ENCODE peak calls at places on chromosome 21, in four cellular contexts. A is CD8-positive, alpha-beta T cell; M is kidney epithelial cell; E is lower lobe of right lung. H is an unnamed sample.

GRCh38 chr21:17688912-17689874 is 76.5 kb upstream of the BTG3 start:
- DNase-seq in A (peak), M (peak), E (peak), H (peak)

GRCh38 chr21:40846566-40847411 is at the start of gene DSCAM:
- DNase-seq in A (no peak), M (no peak), E (no peak), H (no peak)

GRCh38 chr21:42228709-42229220 is 9.8 kb downstream of the ABCG1 start:
- DNase-seq in A (no peak), M (no peak), E (peak), H (no peak)

GRCh38 chr21:41611966-41612606 is 104.1 kb upstream of the TMPRSS2 start:
- DNase-seq in A (no peak), M (no peak), E (no peak), H (no peak)

GRCh38 chr21:26982767-26983166 is 15.9 kb upstream of the ADAMTS5 start:
- DNase-seq in A (no peak), M (peak), E (no peak), H (no peak)

GRCh38 chr21:35333831-35334593 is 284.9 kb upstream of the RUNX1 start:
- DNase-seq in A (no peak), M (no peak), E (peak), H (no peak)

GRCh38 chr21:35428041-35428400 is 378.9 kb upstream of the RUNX1 start:
- DNase-seq in A (no peak), M (no peak), E (no peak), H (no peak)

GRCh38 chr21:32611471-32611997 is 643 bp downstream of the CFAP298 start:
- DNase-seq in A (peak), M (no peak), E (peak), H (peak)

GRCh38 chr21:39097335-39097861 is 85.9 kb downstream of the PSMG1 start:
- DNase-seq in A (no peak), M (no peak), E (peak), H (no peak)

GRCh38 chr21:39125752-39126485 is 57.3 kb downstream of the PSMG1 start:
- DNase-seq in A (no peak), M (no peak), E (no peak), H (no peak)

GRCh38 chr21:32956257-32956656 is 69.5 kb upstream of the OLIG2 start:
- DNase-seq in A (no peak), M (no peak), E (no peak), H (no peak)

GRCh38 chr21:16195896-16196443 is 466.2 kb downstream of the USP25 start:
- DNase-seq in A (no peak), M (no peak), E (no peak), H (no peak)

GRCh38 chr21:39182484-39183271 is 573 bp downstream of the PSMG1 start:
- DNase-seq in A (peak), M (no peak), E (no peak), H (no peak)

GRCh38 chr21:34526236-34526617 is 14.2 kb upstream of the KCNE1 start:
- DNase-seq in A (no peak), M (no peak), E (no peak), H (no peak)

GRCh38 chr21:34882719-34883131 is 166.4 kb downstream of the RUNX1 start:
- DNase-seq in A (no peak), M (no peak), E (no peak), H (no peak)

GRCh38 chr21:41894922-41895557 is 15.9 kb upstream of the PRDM15 start:
- DNase-seq in A (no peak), M (peak), E (no peak), H (no peak)

GRCh38 chr21:26909972-26910371 is 56.9 kb downstream of the ADAMTS5 start:
- DNase-seq in A (no peak), M (no peak), E (no peak), H (no peak)

GRCh38 chr21:40120944-40121575 is 253.8 kb downstream of the PCP4 start:
- DNase-seq in A (no peak), M (no peak), E (no peak), H (no peak)

GRCh38 chr21:34813266-34813886 is 144.6 kb downstream of the CLIC6 start:
- DNase-seq in A (no peak), M (no peak), E (no peak), H (no peak)

GRCh38 chr21:34034369-34035014 is 38.9 kb upstream of the MRPS6 start:
- DNase-seq in A (no peak), M (no peak), E (no peak), H (no peak)

GRCh38 chr21:34110594-34111202 is 37.3 kb downstream of the MRPS6 start:
- DNase-seq in A (no peak), M (no peak), E (no peak), H (no peak)

GRCh38 chr21:28769683-28770082 is 223.0 kb downstream of the LTN1 start:
- DNase-seq in A (no peak), M (no peak), E (no peak), H (no peak)

DNA sequence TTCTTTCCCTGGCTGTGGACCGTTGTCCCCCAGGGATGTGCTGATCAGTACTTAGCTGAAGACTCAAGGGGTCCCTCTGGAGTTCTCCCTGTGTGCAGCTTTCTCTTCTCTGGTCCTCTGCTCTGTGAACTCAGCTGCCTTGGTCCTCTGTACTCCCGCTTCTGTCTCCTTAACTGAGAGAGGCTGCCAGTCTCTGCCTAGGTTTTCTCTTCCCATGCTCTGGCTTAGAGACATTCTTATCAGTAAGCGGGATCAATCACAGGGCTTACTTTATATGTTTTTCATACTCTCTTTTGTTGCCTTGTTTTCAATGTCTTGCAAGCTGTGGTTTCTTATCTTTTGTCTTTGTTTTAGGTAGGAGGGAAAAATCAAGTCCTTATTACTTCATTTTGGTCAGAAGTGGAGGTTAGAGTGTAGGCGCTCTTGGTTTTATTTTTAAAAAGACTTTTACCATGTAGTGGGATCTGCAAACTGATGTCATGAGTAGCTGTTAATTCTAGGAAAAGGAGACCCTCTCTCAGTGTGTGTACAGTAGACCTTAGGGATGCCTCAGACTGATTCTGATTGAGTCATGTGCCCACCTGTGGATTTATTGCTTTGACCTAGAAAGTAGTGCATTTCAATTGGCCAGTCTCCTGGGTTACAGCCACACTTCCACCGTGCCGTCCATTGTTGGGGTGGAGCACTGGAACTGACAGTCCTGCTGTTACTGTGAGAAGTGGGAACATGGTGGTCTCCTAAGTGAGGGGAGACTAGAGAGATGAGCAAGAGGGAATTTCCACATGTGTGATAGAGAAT is 46.6 kb downstream of the TTC3 start:
- DNase-seq in A (no peak), M (no peak), E (no peak), H (no peak)
- TF ChIP-seq CTCF in A (no peak), M (no peak), E (no peak), H (no peak)

GRCh38 chr21:25871566-25871965 is 136.8 kb downstream of the GABPA start:
- DNase-seq in A (no peak), M (no peak), E (no peak), H (no peak)
- TF ChIP-seq CTCF in A (no peak), M (peak), E (no peak), H (no peak)

DNA sequence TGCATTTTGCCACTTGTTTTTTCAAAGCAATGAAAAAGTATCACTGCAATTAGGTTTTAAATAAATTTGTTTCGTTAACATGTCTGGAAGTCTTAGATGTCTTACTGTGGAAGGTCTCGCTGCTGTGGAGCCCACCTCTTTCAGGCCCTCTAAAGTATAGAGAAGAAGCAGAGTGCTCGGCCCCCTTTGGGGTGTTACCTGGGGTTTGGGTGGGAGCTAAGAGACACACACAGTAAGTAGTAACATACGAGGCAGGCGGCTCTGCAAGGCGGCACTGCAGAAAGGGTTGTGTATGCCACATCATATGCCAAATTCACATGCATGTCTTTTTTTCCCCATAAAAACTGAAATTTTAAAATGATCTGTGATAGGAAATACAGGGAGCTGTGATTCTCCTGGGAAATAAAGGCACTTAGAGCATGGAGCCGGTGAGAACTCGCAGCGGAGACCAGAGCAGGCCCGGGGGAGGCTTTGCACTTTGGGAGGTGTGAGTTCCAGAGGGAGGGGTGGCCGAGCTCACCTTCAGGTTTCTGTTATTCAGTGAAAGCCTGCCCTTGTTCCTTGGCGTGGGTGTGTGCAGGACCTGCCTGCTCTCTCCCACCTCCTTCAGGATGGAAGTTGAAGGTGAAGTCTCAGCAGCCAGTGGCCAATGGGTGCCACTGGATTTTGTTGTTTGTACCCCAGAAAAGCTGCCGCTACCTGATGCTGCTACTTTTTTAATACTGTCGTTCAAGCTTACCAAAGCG is 35.7 kb upstream of the PWP2 start:
- DNase-seq in A (no peak), M (no peak), E (no peak), H (no peak)
- TF ChIP-seq CTCF in A (no peak), M (no peak), E (no peak), H (no peak)

GRCh38 chr21:14863745-14864210 is 201.0 kb downstream of the NRIP1 start:
- DNase-seq in A (no peak), M (no peak), E (no peak), H (no peak)

GRCh38 chr21:14864211-14865021 is 200.4 kb downstream of the NRIP1 start:
- DNase-seq in A (peak), M (no peak), E (peak), H (no peak)

GRCh38 chr21:14858309-14858708 is 206.5 kb downstream of the NRIP1 start:
- DNase-seq in A (no peak), M (no peak), E (no peak), H (no peak)

GRCh38 chr21:14866859-14867560 is 197.8 kb downstream of the NRIP1 start:
- DNase-seq in A (no peak), M (no peak), E (no peak), H (no peak)

GRCh38 chr21:14862794-14863720 is 201.7 kb downstream of the NRIP1 start:
- DNase-seq in A (no peak), M (no peak), E (no peak), H (no peak)
- TF ChIP-seq CTCF in A (peak), M (peak), E (peak), H (peak)

GRCh38 chr21:30257773-30258172 is 25.0 kb downstream of the KRTAP24-1 start:
- DNase-seq in A (no peak), M (no peak), E (no peak), H (no peak)
- TF ChIP-seq CTCF in A (no peak), M (peak), E (no peak), H (no peak)

GRCh38 chr21:23394458-23394857 is 2212.8 kb downstream of the MRPL39 start:
- DNase-seq in A (no peak), M (no peak), E (no peak), H (no peak)
- TF ChIP-seq CTCF in A (no peak), M (no peak), E (no peak), H (no peak)

GRCh38 chr21:25449950-25450349 is 157.3 kb downstream of the MRPL39 start:
- DNase-seq in A (no peak), M (no peak), E (no peak), H (no peak)
- TF ChIP-seq CTCF in A (no peak), M (no peak), E (no peak), H (no peak)

GRCh38 chr21:45287438-45288391 is at the start of gene POFUT2:
- DNase-seq in A (peak), M (no peak), E (peak), H (peak)
- TF ChIP-seq CTCF in A (no peak), M (no peak), E (no peak), H (no peak)

GRCh38 chr21:31592501-31592900 is 67.0 kb upstream of the SOD1 start:
- DNase-seq in A (no peak), M (no peak), E (no peak), H (no peak)

GRCh38 chr21:31596055-31596454 is 63.4 kb upstream of the SOD1 start:
- DNase-seq in A (no peak), M (no peak), E (no peak), H (no peak)

GRCh38 chr21:31593161-31593560 is 66.3 kb upstream of the SOD1 start:
- DNase-seq in A (no peak), M (no peak), E (no peak), H (no peak)

GRCh38 chr21:31594279-31594678 is 65.2 kb upstream of the SOD1 start:
- DNase-seq in A (no peak), M (no peak), E (no peak), H (no peak)

DNA sequence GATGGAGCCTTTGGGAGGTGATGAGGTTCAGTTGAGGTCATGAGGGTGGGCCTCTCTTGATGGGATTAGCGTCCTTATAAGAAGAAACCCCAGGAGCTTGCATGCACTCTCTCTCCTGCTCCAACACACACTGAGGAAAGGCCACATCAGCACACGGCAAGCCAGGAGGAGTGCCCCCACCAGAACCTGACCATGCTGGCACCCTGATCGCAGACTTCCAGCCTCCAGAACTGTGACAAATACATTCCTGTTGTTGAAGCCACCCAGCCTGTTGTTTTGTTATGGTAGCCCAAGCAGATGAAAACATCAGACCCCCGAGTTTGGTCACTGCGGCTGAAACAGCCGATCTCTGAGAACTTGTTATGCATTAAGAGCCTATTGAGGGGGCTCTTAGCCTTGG is 64.8 kb upstream of the SOD1 start:
- DNase-seq in A (no peak), M (no peak), E (no peak), H (no peak)
- TF ChIP-seq CTCF in A (no peak), M (no peak), E (no peak), H (no peak)

GRCh38 chr21:31500976-31501375 is 156.9 kb upstream of the TIAM1 start:
- DNase-seq in A (no peak), M (no peak), E (no peak), H (no peak)

GRCh38 chr21:31501921-31502320 is 157.6 kb upstream of the SOD1 start:
- DNase-seq in A (no peak), M (no peak), E (no peak), H (no peak)

GRCh38 chr21:31500071-31500470 is 156.0 kb upstream of the TIAM1 start:
- DNase-seq in A (no peak), M (no peak), E (no peak), H (no peak)

GRCh38 chr21:31497939-31498338 is 153.9 kb upstream of the TIAM1 start:
- DNase-seq in A (no peak), M (no peak), E (no peak), H (no peak)

GRCh38 chr21:31498985-31499384 is 154.9 kb upstream of the TIAM1 start:
- DNase-seq in A (no peak), M (no peak), E (no peak), H (no peak)
- TF ChIP-seq CTCF in A (no peak), M (no peak), E (no peak), H (no peak)

H was measured in activated B cell treated with CpG ODN at 0.5 μM for 24 hours.